ENCODE peak calls at places on chromosomes 6 and 20, in nine cellular contexts. H is neural crest cell, L is colonic mucosa, T is GM13976, O is endothelial cell of umbilical vein, D is osteocyte, X is sigmoid colon, I is heart right ventricle, V is kidney epithelial cell. F is an unnamed sample.

GRCh38 chr6:37860226-37860839 is 40.8 kb downstream of the ZFAND3 start:
- DNase-seq in H (peak; percentile 10), L (peak; percentile 49), T (no peak), O (peak; percentile 50), D (no peak), X (no peak), I (no peak), V (no peak), F (no peak)

GRCh38 chr20:54267510-54268003 is 59.7 kb downstream of the PFDN4 start:
- DNase-seq in H (no peak), L (no peak), T (no peak), O (no peak), D (no peak), X (no peak), I (no peak), V (peak; percentile 60), F (no peak)

GRCh38 chr6:21079468-21080048 is 514.0 kb upstream of the SOX4 start:
- DNase-seq in H (no peak), L (no peak), T (no peak), O (no peak), D (no peak), X (no peak), I (no peak), V (no peak), F (no peak)

GRCh38 chr6:109458774-109459531 is 3.4 kb upstream of the MICAL1 start:
- DNase-seq in H (no peak), L (no peak), T (peak; percentile 59), O (no peak), D (no peak), X (peak; percentile 37), I (no peak), V (no peak), F (no peak)

GRCh38 chr20:5078399-5078958 is 41.3 kb downstream of the PCNA start:
- DNase-seq in H (no peak), L (peak; percentile 81), T (peak; percentile 84), O (peak; percentile 72), D (no peak), X (peak; percentile 83), I (peak; percentile 22), V (no peak), F (no peak)

GRCh38 chr6:25945175-25945574 is 14.7 kb upstream of the SLC17A2 start:
- DNase-seq in H (no peak), L (no peak), T (peak; percentile 52), O (no peak), D (no peak), X (no peak), I (no peak), V (no peak), F (no peak)

GRCh38 chr20:46893877-46894578 is 615 bp upstream of the EYA2 start:
- DNase-seq in H (no peak), L (no peak), T (no peak), O (no peak), D (no peak), X (no peak), I (no peak), V (no peak), F (no peak)

GRCh38 chr20:43681991-43682410 is 15.1 kb downstream of the MYBL2 start:
- DNase-seq in H (no peak), L (no peak), T (peak; percentile 81), O (no peak), D (no peak), X (no peak), I (no peak), V (no peak), F (no peak)

DNA sequence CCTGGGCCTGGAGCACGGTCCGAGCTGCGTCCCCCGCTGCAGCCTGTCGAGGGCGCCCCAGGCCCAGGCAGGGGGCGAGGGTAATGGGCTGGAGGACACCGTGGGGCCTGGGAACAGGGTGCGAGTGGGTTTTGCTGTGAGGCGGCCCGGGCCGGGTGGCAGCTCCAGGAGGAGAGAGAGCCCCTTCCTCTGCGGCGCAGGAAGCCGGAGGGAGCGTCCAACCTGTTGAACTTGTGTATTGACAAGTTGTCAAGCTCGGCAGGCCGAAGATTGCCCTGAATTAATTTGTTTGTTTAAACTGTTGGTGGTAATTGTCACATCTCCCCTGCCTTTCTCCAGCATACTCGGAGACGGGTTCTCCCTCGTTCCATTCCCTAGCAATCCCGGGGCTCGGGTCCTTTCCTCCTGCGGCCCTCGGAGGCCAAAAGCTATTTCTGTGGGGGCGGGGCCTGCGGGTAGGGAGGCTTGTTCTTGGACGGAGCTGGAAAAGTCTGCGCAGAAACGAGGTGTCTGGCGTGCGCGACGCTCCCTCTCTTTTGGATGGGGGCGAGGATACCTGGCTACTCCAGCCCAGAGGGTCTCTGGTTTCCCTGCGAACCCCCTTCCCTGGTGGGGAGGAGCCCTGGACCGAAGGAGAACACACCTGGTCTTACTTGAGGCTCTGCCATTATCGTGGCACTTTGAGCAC is 9.9 kb downstream of the NR2E1 start:
- DNase-seq in H (no peak), L (no peak), T (no peak), O (no peak), D (peak; percentile 67), X (no peak), I (no peak), V (no peak), F (no peak)
- TF ChIP-seq CTCF in H (peak; percentile 50), L (no peak), T (peak; percentile 18), O (peak; percentile 28), D (peak; percentile 20), X (no peak), I (no peak), V (peak; percentile 8), F (peak; percentile 44)

DNA sequence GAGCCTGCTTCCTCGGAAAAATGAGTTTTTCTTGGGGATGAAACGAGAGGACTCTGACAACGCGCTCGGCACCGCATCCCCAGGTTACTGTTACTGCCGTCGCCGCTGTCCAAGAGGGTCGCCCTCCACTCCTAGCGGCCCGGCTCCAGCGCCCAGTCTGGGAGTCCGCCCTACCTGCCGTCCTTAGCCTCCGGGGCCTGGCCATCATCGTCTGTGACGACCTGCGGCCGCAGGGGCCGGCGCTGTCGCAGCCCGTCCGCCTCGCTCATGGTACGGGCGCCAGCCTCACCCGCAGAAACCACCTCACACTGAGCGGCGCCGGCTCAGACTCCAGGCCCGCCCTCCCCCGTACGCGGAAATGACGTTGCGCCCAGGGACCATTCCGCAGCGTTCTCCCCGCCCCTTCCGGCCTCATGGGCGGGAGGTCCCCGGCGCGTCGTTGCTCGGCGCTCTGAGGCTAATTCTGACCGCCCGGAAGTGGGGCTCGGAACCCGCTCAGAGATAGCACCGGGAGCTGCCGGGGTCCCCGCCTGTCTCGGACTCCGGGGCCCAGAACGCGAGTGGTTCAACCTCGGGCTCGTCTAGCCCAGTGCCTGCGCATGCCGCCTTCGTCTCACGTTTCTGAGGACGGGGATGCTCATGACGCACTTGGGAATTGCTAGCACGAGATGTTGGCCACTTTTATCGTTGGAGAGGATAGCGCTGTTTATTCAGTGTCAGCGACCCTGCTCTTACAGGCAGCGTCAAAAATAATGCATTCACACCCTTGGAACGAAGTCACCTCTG is at the start of gene APMAP:
- DNase-seq in H (peak; percentile 91), L (peak; percentile 97), T (peak; percentile 98), O (peak; percentile 90), D (peak; percentile 96), X (peak; percentile 97), I (peak; percentile 96), V (peak; percentile 48), F (no peak)
- TF ChIP-seq CTCF in H (no peak), L (no peak), T (no peak), O (no peak), D (no peak), X (no peak), I (no peak), V (no peak), F (no peak)

GRCh38 chr6:137973201-137973600 is 106.1 kb downstream of the TNFAIP3 start:
- DNase-seq in H (no peak), L (no peak), T (no peak), O (no peak), D (no peak), X (no peak), I (no peak), V (no peak), F (no peak)

GRCh38 chr6:137977814-137978213 is 110.8 kb downstream of the TNFAIP3 start:
- DNase-seq in H (no peak), L (no peak), T (no peak), O (no peak), D (no peak), X (no peak), I (no peak), V (no peak), F (no peak)

GRCh38 chr6:137976430-137976829 is 109.4 kb downstream of the TNFAIP3 start:
- DNase-seq in H (no peak), L (no peak), T (no peak), O (no peak), D (no peak), X (no peak), I (no peak), V (no peak), F (no peak)

GRCh38 chr6:137977206-137977605 is 110.1 kb downstream of the TNFAIP3 start:
- DNase-seq in H (no peak), L (no peak), T (no peak), O (no peak), D (no peak), X (no peak), I (no peak), V (no peak), F (no peak)

DNA sequence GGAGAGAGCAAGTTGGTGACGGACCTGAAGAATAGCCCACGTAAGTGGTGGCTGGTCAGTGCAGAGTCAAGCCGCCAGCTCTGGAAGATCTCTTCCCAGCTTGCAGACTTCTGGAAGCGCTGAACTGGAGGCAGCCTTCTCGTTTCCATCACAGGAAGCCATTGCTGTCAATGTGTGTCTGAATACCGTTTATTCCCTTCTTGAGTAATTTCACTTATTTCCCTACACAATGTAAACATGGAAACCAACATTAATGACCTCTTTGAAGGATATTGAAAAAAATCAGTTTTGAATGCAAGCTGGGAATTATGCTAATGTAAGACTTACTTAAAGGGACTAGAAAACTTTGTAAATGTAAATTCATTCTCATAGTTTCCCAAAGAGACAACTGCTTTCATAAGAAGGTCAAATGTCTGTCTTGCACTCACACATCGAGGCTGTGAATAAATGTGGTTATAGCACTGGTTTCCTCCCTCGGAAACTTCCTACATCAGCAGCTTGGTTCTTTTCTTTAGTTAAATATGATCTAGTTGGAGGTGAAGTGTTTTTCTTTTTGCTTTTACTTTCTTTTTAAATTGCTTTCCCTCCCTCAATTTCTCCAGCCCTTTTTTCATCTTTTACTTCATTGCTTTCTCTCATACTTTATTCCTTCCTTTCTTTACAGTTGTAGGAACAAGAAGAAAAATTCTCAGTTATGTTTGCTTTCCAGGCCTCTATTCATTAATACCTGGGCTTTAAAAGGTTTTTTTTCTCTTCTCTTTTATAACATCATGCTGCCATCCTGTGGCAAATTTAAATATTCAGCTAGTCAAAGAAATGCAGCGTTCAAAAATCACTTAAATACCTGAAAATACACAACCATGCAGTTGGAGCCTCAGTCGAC is 108.2 kb downstream of the TNFAIP3 start:
- DNase-seq in H (no peak), L (no peak), T (peak; percentile 33), O (peak; percentile 27), D (no peak), X (no peak), I (no peak), V (no peak), F (no peak)
- TF ChIP-seq CTCF in H (no peak), L (peak; percentile 29), T (peak; percentile 34), O (no peak), D (peak; percentile 56), X (peak; percentile 23), I (peak; percentile 38), V (peak; percentile 4), F (peak; percentile 79)

DNA sequence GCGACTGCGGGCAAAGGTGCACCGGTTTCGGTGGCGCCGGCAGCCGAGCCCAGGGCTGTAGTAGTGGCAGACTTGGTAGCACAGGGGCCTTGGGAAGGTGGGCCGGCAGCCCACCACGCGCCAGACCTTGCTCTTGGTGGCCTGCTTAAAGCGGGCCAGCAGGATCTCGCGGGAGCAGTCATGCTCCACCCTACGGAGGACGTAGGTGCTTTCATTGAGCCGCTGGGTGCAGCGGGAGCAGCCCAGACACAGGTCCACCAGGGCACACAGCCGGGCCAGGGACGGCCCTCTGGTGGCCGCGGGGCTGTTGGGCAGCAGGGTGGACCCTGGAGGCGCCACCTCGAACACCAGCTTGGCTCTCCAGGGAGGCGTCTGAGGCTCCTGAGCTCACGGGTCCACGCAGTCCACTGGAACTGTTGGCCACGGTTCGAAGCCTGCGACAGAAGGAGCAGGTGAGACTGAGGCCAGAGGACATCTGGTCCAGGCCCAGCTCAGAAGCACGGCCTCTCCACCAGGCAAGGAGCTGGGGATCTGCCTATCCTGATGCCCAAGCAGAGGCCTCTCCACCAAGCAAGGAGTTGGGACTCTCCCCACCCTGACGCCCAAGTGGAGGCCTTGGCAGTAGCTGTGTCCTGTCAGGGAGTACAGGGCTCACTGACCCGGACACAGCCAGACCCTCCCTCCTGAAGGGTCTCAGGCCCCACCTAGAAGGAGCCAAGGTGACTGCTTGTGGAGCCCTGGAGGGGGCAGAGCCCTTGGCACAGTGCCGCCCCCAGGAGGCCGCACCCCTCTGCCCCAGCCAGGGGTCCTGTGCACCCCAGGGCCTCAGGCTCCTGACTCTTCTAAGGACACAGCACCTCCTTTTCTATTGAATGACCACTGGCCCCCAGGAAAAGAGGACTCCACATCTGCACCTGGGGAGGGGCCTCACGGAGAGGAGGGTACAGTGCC is 976 bp downstream of the HELZ2 start:
- DNase-seq in H (no peak), L (no peak), T (no peak), O (no peak), D (no peak), X (no peak), I (no peak), V (no peak), F (no peak)
- TF ChIP-seq CTCF in H (peak; percentile 41), L (no peak), T (no peak), O (peak; percentile 32), D (no peak), X (no peak), I (peak; percentile 4), V (peak; percentile 15), F (peak; percentile 43)